ENCODE peak calls at places on chromosomes 12 and 14, in six cellular contexts. A, Q, W, K, D and Z are unnamed samples.

GRCh38 chr14:42391146-42391821 is 784.6 kb downstream of the LRFN5 start:
- DNase-seq in A (no peak), Q (peak; percentile 3), K (no peak), D (no peak), W (no peak), Z (no peak)

GRCh38 chr14:101062065-101062450 is 158.5 kb upstream of the RTL1 start:
- DNase-seq in W (no peak), D (no peak), A (no peak), K (no peak), Q (no peak), Z (no peak)

GRCh38 chr12:89040146-89040964 is 311.9 kb downstream of the DUSP6 start:
- DNase-seq in Q (no peak), A (no peak), D (peak; percentile 59), W (peak; percentile 11), K (peak; percentile 23), Z (no peak)

GRCh38 chr14:95071649-95072256 is 85.6 kb downstream of the DICER1 start:
- DNase-seq in W (no peak), A (no peak), D (no peak), K (no peak), Q (no peak), Z (no peak)

GRCh38 chr12:86193931-86194330 is 62.3 kb downstream of the MGAT4C start:
- DNase-seq in K (no peak), D (no peak), Q (no peak), A (no peak), W (no peak), Z (no peak)

GRCh38 chr14:53955671-53956426 is 776 bp downstream of the BMP4 start:
- DNase-seq in K (no peak), Q (no peak), W (no peak), A (no peak), D (no peak), Z (no peak)

GRCh38 chr12:124661382-124661781 is 94.0 kb upstream of the NCOR2 start:
- DNase-seq in K (no peak), W (no peak), D (no peak), Q (peak; percentile 30), A (no peak), Z (no peak)

GRCh38 chr12:131640436-131640969 is 70.4 kb upstream of the SFSWAP start:
- DNase-seq in W (no peak), K (no peak), Q (peak; percentile 41), A (no peak), D (no peak), Z (peak; percentile 80)

GRCh38 chr14:70317969-70318634 is 41.4 kb downstream of the COX16 start:
- DNase-seq in D (no peak), A (peak; percentile 66), Q (peak; percentile 46), W (no peak), K (no peak), Z (peak; percentile 57)

GRCh38 chr12:95641299-95641947 is 90.1 kb upstream of the USP44 start:
- DNase-seq in A (no peak), W (no peak), D (no peak), K (no peak), Q (no peak), Z (no peak)

GRCh38 chr12:76896274-76896673 is 17.5 kb upstream of the CSRP2 start:
- DNase-seq in D (no peak), Q (no peak), K (no peak), A (no peak), W (no peak), Z (no peak)